ENCODE peak calls at places on chromosomes 12 and 14, in four cellular contexts. E is left lung, U is cardiac muscle cell, C is endodermal cell. I is an unnamed sample.

GRCh38 chr12:54148560-54149439 is 40.0 kb downstream of the SMUG1 start:
- DNase-seq in C (no peak), E (no peak), U (no peak), I (no peak)

GRCh38 chr14:80658155-80658554 is 283.4 kb downstream of the CEP128 start:
- DNase-seq in E (no peak), U (no peak), C (no peak), I (no peak)

GRCh38 chr12:21330682-21331253 is 3.9 kb downstream of the SLCO1A2 start:
- DNase-seq in E (no peak), C (no peak), U (no peak), I (no peak)

GRCh38 chr12:103626498-103626897 is 39.4 kb downstream of the STAB2 start:
- DNase-seq in U (peak; percentile 44), E (no peak), C (peak; percentile 76), I (no peak)

GRCh38 chr14:35016568-35016967 is 29.5 kb upstream of the FAM177A1 start:
- DNase-seq in E (no peak), U (no peak), C (no peak), I (no peak)

GRCh38 chr14:61451891-61452400 is 130.6 kb downstream of the PRKCH start:
- DNase-seq in E (no peak), U (no peak), C (no peak), I (no peak)

GRCh38 chr12:12469386-12469785 is 93.3 kb downstream of the DUSP16 start:
- DNase-seq in U (no peak), E (no peak), C (no peak), I (no peak)

GRCh38 chr14:31457665-31458659 is 656 bp upstream of the DTD2 start:
- DNase-seq in U (no peak), C (no peak), E (no peak), I (no peak)

GRCh38 chr14:96648506-96649326 is 146.5 kb downstream of the PAPOLA start:
- DNase-seq in E (no peak), C (no peak), U (no peak), I (no peak)

GRCh38 chr14:101174522-101174838 is 271.0 kb upstream of the RTL1 start:
- DNase-seq in U (peak; percentile 17), C (no peak), E (peak; percentile 82), I (no peak)

GRCh38 chr12:32501835-32502333 is 102.5 kb downstream of the FGD4 start:
- DNase-seq in E (no peak), C (peak; percentile 95), U (peak; percentile 76), I (peak; percentile 49)

GRCh38 chr12:127559349-127560040 is 707.5 kb upstream of the TMEM132C start:
- DNase-seq in E (no peak), U (peak; percentile 8), C (peak; percentile 92), I (peak; percentile 45)

GRCh38 chr12:65765436-65765813 is 58.9 kb upstream of the HMGA2 start:
- DNase-seq in C (no peak), U (no peak), E (no peak), I (no peak)

GRCh38 chr12:102249073-102249854 is 51.6 kb upstream of the PMCH start:
- DNase-seq in U (no peak), E (no peak), C (no peak), I (no peak)

GRCh38 chr14:105055736-105056302 is 9.4 kb downstream of the GPR132 start:
- DNase-seq in C (peak; percentile 49), U (no peak), E (peak; percentile 62), I (no peak)

GRCh38 chr12:111398530-111398929 is 7.2 kb upstream of the SH2B3 start:
- DNase-seq in U (no peak), E (no peak), C (no peak), I (no peak)

GRCh38 chr14:70803321-70804110 is 5.8 kb downstream of the MAP3K9 start:
- DNase-seq in C (no peak), E (no peak), U (no peak), I (no peak)

GRCh38 chr14:67166450-67166853 is 22.8 kb upstream of the GARIN2 start:
- DNase-seq in C (peak; percentile 71), U (peak; percentile 43), E (no peak), I (no peak)

GRCh38 chr12:118334939-118335567 is 37.7 kb downstream of the TAOK3 start:
- DNase-seq in C (no peak), U (no peak), E (no peak), I (no peak)

GRCh38 chr14:79018846-79019245 is 848.7 kb downstream of the NRXN3 start:
- DNase-seq in C (no peak), U (no peak), E (no peak), I (no peak)

GRCh38 chr14:100532916-100533630 is 54.1 kb downstream of the BEGAIN start:
- DNase-seq in E (peak; percentile 64), U (no peak), C (no peak), I (no peak)

GRCh38 chr14:34190746-34191145 is 239.9 kb upstream of the EGLN3 start:
- DNase-seq in E (no peak), C (no peak), U (no peak), I (no peak)

GRCh38 chr12:112527082-112527481 is 108.3 kb downstream of the PTPN11 start:
- DNase-seq in U (no peak), E (no peak), C (no peak), I (no peak)

GRCh38 chr12:101277443-101277842 is 2.5 kb upstream of the UTP20 start:
- DNase-seq in C (no peak), U (no peak), E (no peak), I (no peak)

GRCh38 chr12:38342444-38342843 is 25.9 kb downstream of the ALG10B start:
- DNase-seq in U (no peak), C (no peak), E (no peak), I (no peak)

GRCh38 chr12:54304187-54304810 is 3.5 kb upstream of the NFE2 start:
- DNase-seq in C (peak; percentile 85), U (no peak), E (peak; percentile 97), I (peak; percentile 84)

GRCh38 chr14:55579724-55580400 is at the start of gene KTN1:
- DNase-seq in E (peak; percentile 97), U (peak; percentile 93), C (peak; percentile 91), I (peak; percentile 90)

GRCh38 chr12:89883630-89884364 is 175.2 kb upstream of the ATP2B1 start:
- DNase-seq in U (no peak), C (peak; percentile 79), E (no peak), I (no peak)

GRCh38 chr12:127280393-127281275 is 986.3 kb upstream of the TMEM132C start:
- DNase-seq in C (peak; percentile 98), U (peak; percentile 81), E (peak; percentile 87), I (peak; percentile 81)

GRCh38 chr14:100410056-100410565 is 87.0 kb downstream of the SLC25A47 start:
- DNase-seq in U (no peak), C (peak; percentile 72), E (no peak), I (no peak)

GRCh38 chr12:38374751-38375150 is 58.2 kb downstream of the ALG10B start:
- DNase-seq in E (no peak), U (no peak), C (no peak), I (no peak)

GRCh38 chr12:42135264-42135814 is 9.3 kb downstream of the GXYLT1 start:
- DNase-seq in U (no peak), C (no peak), E (no peak), I (no peak)

GRCh38 chr12:82705774-82706173 is 19.1 kb downstream of the TMTC2 start:
- DNase-seq in E (no peak), U (no peak), C (no peak), I (no peak)

GRCh38 chr12:9606247-9606646 is 1.5 kb downstream of the KLRB1 start:
- DNase-seq in E (no peak), U (no peak), C (no peak), I (no peak)

GRCh38 chr14:72714871-72715214 is 179.1 kb downstream of the DPF3 start:
- DNase-seq in U (peak; percentile 62), E (no peak), C (no peak), I (no peak)
- H3K4me3 ChIP-seq in U (no peak overlapping the region), E (no peak overlapping the region), C (no peak overlapping the region), I (no peak overlapping the region)

DNA sequence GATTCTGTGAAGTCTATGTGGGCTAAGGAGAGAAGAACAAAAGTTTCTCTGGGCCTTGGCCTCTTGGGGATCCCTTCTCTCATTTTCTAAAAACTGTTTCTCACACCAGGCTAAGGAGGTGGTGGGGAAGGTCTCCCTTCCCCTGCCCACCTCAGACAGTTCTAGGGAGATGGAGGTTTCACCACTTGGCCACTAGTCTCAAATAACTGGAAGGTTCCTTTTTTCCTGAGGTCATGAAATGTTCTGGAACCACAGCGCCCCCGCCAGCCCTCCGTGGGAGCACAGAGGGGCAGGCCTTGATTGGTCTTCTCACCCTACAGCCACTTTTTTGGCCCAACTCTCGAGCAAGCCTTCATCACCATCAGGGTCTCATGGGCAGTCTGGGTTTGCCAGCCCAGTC is 12.6 kb downstream of the C12orf43 start:
- DNase-seq in U (no peak), E (no peak), C (peak; percentile 92), I (peak; percentile 71)
- TF ChIP-seq CTCF in U (no peak), E (no peak), C (peak; percentile 83), I (no peak)

GRCh38 chr12:64671682-64672081 is 61.4 kb downstream of the RASSF3 start:
- DNase-seq in C (no peak), U (no peak), E (no peak), I (no peak)
- H3K4me1 ChIP-seq in C (peaks cover 43% of the 10 kb centered on the region), U (peaks cover 69% of the 10 kb centered on the region), E (peaks cover 59% of the 10 kb centered on the region), I (peaks cover 85% of the 10 kb centered on the region)

GRCh38 chr12:106776897-106777296 is 2.4 kb downstream of the RIC8B start:
- DNase-seq in E (no peak), C (no peak), U (no peak), I (no peak)

GRCh38 chr12:106774808-106775524 is 484 bp downstream of the RIC8B start:
- DNase-seq in U (no peak), C (no peak), E (no peak), I (no peak)

GRCh38 chr12:106771425-106771824 is 3.1 kb upstream of the RIC8B start:
- DNase-seq in C (no peak), E (no peak), U (no peak), I (no peak)

GRCh38 chr12:106773945-106774807 is at the start of gene RIC8B:
- DNase-seq in E (peak; percentile 97), U (peak; percentile 98), C (peak; percentile 100), I (peak; percentile 97)

DNA sequence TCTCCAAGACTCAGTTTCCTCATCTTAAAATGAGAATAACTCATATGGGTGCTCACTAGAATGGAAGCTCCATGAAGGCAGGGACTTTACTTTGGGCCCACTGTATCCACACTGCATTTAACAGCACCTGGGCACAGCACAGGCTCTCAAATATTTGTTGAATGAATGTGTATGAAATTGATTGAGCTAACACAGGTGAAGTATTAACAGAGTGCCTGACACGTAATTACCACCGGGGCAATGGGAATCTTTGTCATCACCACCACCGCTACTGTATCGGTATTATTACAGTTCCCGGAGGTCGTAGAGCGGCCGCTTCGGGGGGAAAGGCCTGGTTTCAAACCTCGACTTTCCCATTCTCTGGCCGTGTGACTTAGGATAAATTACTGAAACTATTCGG is 1.2 kb upstream of the RIC8B start:
- DNase-seq in U (no peak), C (no peak), E (no peak), I (no peak)
- H3K4me3 ChIP-seq in U (peak overlapping the region; percentile 76), C (peak overlapping the region; percentile 97), E (peak overlapping the region; percentile 90), I (no peak overlapping the region)